ENCODE peak calls at places on chromosome 1, in five cellular contexts. X, R, Y, D and F are unnamed samples.

GRCh38 chr1:46522184-46522968 is 29.1 kb downstream of the KNCN start:
- DNase-seq in X (peak), R (peak), Y (no peak), D (peak), F (peak)

GRCh38 chr1:246919902-246920301 is 11.8 kb downstream of the AHCTF1 start:
- DNase-seq in X (no peak), R (no peak), Y (no peak), D (no peak), F (no peak)

GRCh38 chr1:198201956-198202784 is 45.4 kb downstream of the NEK7 start:
- DNase-seq in X (no peak), R (no peak), Y (no peak), D (no peak), F (no peak)

GRCh38 chr1:237873487-237873927 is 17.2 kb downstream of the ZP4 start:
- DNase-seq in X (no peak), R (peak), Y (no peak), D (no peak), F (peak)

GRCh38 chr1:193634876-193635275 is 448.5 kb upstream of the B3GALT2 start:
- DNase-seq in X (no peak), R (peak), Y (no peak), D (no peak), F (no peak)

GRCh38 chr1:152960452-152961044 is 9.9 kb upstream of the SPRR4 start:
- DNase-seq in X (no peak), R (no peak), Y (no peak), D (no peak), F (no peak)

GRCh38 chr1:167114725-167115124 is 20.9 kb downstream of the STYXL2 start:
- DNase-seq in X (no peak), R (no peak), Y (no peak), D (no peak), F (no peak)

GRCh38 chr1:164922585-164922984 is 363.6 kb downstream of the PBX1 start:
- DNase-seq in X (no peak), R (no peak), Y (no peak), D (peak), F (no peak)

GRCh38 chr1:156511656-156512055 is 11.1 kb upstream of the MEF2D start:
- DNase-seq in X (no peak), R (no peak), Y (no peak), D (no peak), F (no peak)

GRCh38 chr1:25109527-25109926 is 122.8 kb downstream of the SYF2 start:
- DNase-seq in X (no peak), R (no peak), Y (no peak), D (no peak), F (no peak)

GRCh38 chr1:119327066-119327435 is 41.5 kb upstream of the HAO2 start:
- DNase-seq in X (no peak), R (no peak), Y (no peak), D (no peak), F (no peak)

GRCh38 chr1:84223751-84224432 is 77.6 kb upstream of the SAMD13 start:
- DNase-seq in X (no peak), R (no peak), Y (no peak), D (no peak), F (no peak)

GRCh38 chr1:88175120-88175630 is 508.9 kb upstream of the PKN2 start:
- DNase-seq in X (no peak), R (no peak), Y (no peak), D (no peak), F (no peak)
- H3K4me3 ChIP-seq in X (no peak), R (no peak), Y (peak), D (no peak), F (no peak)

DNA sequence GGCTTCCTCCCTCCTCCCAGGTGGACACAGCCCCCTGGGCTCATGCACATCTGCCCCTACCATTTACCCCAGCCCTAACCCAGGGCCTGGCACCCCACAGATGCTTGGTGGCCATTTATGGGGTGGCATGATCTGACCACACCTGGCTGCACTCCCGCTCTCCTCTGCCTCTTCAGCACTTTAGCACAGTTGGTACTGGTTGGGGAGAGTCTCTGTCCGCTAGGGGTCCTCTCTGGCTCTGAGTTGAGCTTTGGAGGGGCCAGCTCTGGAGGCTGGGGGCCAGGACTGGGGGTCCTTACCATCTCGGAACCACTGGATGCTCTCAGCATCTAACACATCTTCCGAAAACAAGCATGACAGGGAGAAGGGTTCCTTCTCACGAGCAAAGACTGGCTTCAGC is 17.4 kb downstream of the MYOM3 start:
- DNase-seq in X (no peak), R (no peak), Y (no peak), D (no peak), F (no peak)
- TF ChIP-seq CTCF in X (no peak), R (no peak), Y (no peak), D (no peak), F (no peak)

GRCh38 chr1:78432016-78432415 is 58.8 kb upstream of the PTGFR start:
- DNase-seq in X (no peak), R (no peak), Y (no peak), D (no peak), F (no peak)

GRCh38 chr1:78427506-78427905 is 63.3 kb upstream of the PTGFR start:
- DNase-seq in X (no peak), R (no peak), Y (no peak), D (peak), F (peak)

GRCh38 chr1:78420688-78421087 is 70.1 kb upstream of the PTGFR start:
- DNase-seq in X (no peak), R (no peak), Y (no peak), D (no peak), F (no peak)

GRCh38 chr1:78424720-78425119 is 66.1 kb upstream of the PTGFR start:
- DNase-seq in X (no peak), R (no peak), Y (no peak), D (no peak), F (no peak)

GRCh38 chr1:78426398-78426797 is 64.4 kb upstream of the PTGFR start:
- DNase-seq in X (no peak), R (no peak), Y (no peak), D (peak), F (peak)
- H3K4me3 ChIP-seq in X (no peak), R (no peak), Y (no peak), D (no peak), F (no peak)

GRCh38 chr1:941027-941587 is 17.4 kb downstream of the SAMD11 start:
- DNase-seq in X (no peak), R (no peak), Y (no peak), D (no peak), F (no peak)

GRCh38 chr1:938711-939504 is 15.2 kb downstream of the SAMD11 start:
- DNase-seq in X (no peak), R (no peak), Y (no peak), D (no peak), F (no peak)

GRCh38 chr1:941588-942383 is 17.3 kb downstream of the NOC2L start:
- DNase-seq in X (peak), R (no peak), Y (no peak), D (peak), F (peak)

GRCh38 chr1:939511-940107 is 15.9 kb downstream of the SAMD11 start:
- DNase-seq in X (no peak), R (no peak), Y (no peak), D (no peak), F (no peak)

DNA sequence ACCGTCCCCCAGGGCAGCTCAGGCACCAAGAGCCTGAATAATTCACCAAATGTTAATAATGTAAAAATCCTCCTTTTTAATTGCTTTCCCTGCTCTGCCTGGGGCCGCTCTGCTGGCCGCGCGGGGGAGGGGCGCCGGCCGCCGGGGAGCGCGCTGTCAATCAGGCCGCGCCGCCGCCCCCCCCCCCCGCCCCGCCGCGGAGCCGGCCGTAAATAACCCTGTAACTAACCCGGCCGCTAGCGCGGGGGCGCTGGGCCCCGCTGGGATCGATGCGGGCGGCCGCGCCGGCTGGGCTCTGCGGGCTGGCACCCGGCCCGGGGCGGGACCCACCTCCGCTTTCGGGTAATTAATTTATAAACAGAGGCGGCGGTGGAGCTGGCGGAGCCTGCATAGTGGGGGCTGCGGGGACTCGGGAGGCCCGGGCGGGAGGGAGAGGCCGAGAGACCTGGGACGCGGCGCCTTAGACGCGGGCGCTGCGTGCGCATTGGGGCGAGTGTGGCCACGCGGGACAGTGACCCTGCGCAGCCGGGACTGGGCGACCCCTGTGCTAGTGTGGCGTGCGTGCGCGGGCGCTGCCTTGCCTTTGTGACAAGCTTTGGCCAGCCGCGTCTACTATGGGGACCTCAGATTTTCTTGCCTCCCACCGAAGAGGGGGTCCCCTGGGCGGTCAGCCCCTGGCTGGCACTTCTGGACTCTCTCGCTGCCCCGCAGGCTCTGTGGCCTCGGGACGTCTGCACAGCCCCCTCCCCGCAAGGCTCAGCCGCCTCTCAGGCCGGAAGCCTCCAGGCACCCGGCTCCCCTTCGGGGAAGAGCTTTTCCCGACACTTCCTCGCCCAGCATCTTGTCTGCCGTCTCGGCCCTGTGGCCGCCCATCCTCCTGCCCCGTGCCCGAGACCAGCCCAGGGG is 16.7 kb downstream of the SAMD11 start:
- DNase-seq in X (peak), R (no peak), Y (no peak), D (peak), F (peak)
- TF ChIP-seq CTCF in X (no peak), R (no peak), Y (no peak), D (no peak), F (no peak)

DNA sequence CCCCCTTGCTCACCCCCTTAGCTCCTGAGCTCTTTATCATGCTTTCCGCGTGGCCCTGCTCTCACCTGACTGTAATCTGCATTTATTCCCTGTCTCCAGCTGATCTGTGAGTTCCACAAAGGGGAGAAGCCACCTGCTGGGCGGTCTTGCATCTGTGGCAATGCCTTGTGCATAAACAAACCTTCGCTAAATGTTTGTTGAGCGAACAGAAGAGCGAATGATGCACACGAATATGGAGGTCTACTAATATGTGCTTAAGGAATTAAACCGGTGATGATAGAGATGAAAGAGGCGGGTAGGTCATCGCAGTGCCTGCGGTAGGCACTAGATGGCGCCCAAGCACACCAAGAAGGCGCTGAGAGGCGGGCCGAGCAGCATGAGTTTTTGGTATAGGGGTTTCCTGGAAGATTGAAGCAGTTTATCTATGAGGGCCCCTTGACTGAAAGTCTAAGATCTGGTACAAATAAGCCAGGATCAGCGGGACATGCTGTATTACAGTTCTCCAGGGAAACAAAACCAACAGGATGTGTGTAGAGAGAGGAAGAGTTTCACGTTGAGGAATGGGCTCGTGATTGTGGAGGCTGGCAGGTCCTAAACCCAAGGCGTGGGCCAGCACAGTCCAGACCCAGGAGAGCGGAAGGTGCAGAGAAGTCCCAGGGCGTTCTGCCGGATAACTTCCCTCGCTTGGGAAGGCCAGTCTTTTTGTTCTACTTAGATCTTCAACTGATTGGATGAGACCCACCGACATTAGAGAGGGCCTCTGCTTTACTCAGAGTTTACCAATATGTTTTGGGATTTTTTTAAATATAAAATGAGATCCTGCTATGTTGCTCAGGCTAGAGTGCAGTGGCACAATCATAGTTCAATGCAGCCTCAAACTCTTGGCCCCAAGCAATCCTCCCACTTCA is 34.7 kb downstream of the TOMM20 start:
- DNase-seq in X (peak), R (no peak), Y (no peak), D (peak), F (peak)
- H3K4me3 ChIP-seq in X (no peak), R (no peak), Y (no peak), D (peak), F (peak)